ENCODE peak calls at places on chromosomes 12 and 14, in six cellular contexts. L, X, P, N, B and I are unnamed samples.

GRCh38 chr14:59427653-59428578 is 37.3 kb downstream of the GPR135 start:
- DNase-seq in L (peak; percentile 58), X (no peak), P (no peak), B (no peak), N (no peak), I (no peak)

GRCh38 chr12:52860102-52860838 is 11.5 kb upstream of the KRT78 start:
- DNase-seq in L (peak; percentile 62), N (no peak), P (no peak), X (no peak), B (no peak), I (no peak)

GRCh38 chr14:55000381-55000780 is 26.5 kb downstream of the WDHD1 start:
- DNase-seq in N (no peak), P (no peak), B (peak; percentile 21), L (peak; percentile 66), X (no peak), I (no peak)

GRCh38 chr12:126069549-126070165 is 1004.4 kb downstream of the AACS start:
- DNase-seq in X (peak; percentile 18), N (no peak), L (peak; percentile 50), B (no peak), P (peak; percentile 26), I (peak; percentile 76)

GRCh38 chr12:130838284-130838950 is 633 bp downstream of the STX2 start:
- DNase-seq in P (no peak), B (peak; percentile 11), N (no peak), L (peak; percentile 15), X (peak; percentile 25), I (no peak)

GRCh38 chr12:124518051-124518932 is 49.1 kb downstream of the NCOR2 start:
- DNase-seq in L (peak; percentile 100), X (peak; percentile 97), P (peak; percentile 98), N (peak; percentile 91), B (no peak), I (no peak)

GRCh38 chr12:4855121-4855924 is 54.4 kb upstream of the KCNA1 start:
- DNase-seq in X (peak; percentile 57), B (peak; percentile 35), N (no peak), P (peak; percentile 47), L (peak; percentile 61), I (peak; percentile 71)

GRCh38 chr14:54189358-54190354 is 207.2 kb upstream of the CDKN3 start:
- DNase-seq in L (peak; percentile 89), X (no peak), P (no peak), B (no peak), N (no peak), I (no peak)

GRCh38 chr12:24625103-24625502 is 323.8 kb downstream of the BCAT1 start:
- DNase-seq in L (no peak), P (no peak), B (no peak), X (no peak), N (no peak), I (no peak)

GRCh38 chr14:24690492-24690891 is 56.5 kb upstream of the GZMB start:
- DNase-seq in L (no peak), X (no peak), B (peak; percentile 24), N (no peak), P (no peak), I (peak; percentile 73)

GRCh38 chr14:68394719-68395117 is 398.1 kb downstream of the ZFP36L1 start:
- DNase-seq in P (no peak), X (no peak), L (no peak), B (no peak), N (peak; percentile 38), I (no peak)

GRCh38 chr14:97380539-97380941 is 583.4 kb downstream of the VRK1 start:
- DNase-seq in N (no peak), B (no peak), P (no peak), L (no peak), X (no peak), I (no peak)

GRCh38 chr12:25827141-25827540 is 131.3 kb upstream of the RASSF8 start:
- DNase-seq in N (no peak), L (no peak), P (no peak), B (no peak), X (no peak), I (no peak)
- H3K27ac ChIP-seq in N (no peak overlapping the region), L (no peak overlapping the region), P (no peak overlapping the region), B (no peak overlapping the region), X (no peak overlapping the region), I (no peak overlapping the region)

GRCh38 chr12:54390176-54390667 is 5.7 kb upstream of the ZNF385A start:
- DNase-seq in L (no peak), N (peak; percentile 50), B (no peak), P (no peak), X (no peak), I (no peak)
- H3K4me3 ChIP-seq in L (no peak overlapping the region), N (no peak overlapping the region), B (no peak overlapping the region), P (no peak overlapping the region), X (no peak overlapping the region), I (peak overlapping the region; percentile 58)

GRCh38 chr14:90553298-90553920 is 156.6 kb downstream of the CALM1 start:
- DNase-seq in L (no peak), N (no peak), P (no peak), X (no peak), B (no peak), I (no peak)

GRCh38 chr14:90555126-90556049 is 158.6 kb downstream of the CALM1 start:
- DNase-seq in P (no peak), N (no peak), B (no peak), X (no peak), L (no peak), I (no peak)

GRCh38 chr14:90552465-90553297 is 155.9 kb downstream of the CALM1 start:
- DNase-seq in X (no peak), L (no peak), P (no peak), B (no peak), N (no peak), I (no peak)

GRCh38 chr14:90553921-90554336 is 157.1 kb downstream of the CALM1 start:
- DNase-seq in L (no peak), P (no peak), B (peak; percentile 36), X (no peak), N (no peak), I (no peak)

GRCh38 chr14:90554341-90554740 is 157.5 kb downstream of the CALM1 start:
- DNase-seq in N (no peak), X (no peak), B (peak; percentile 24), L (no peak), P (no peak), I (no peak)
- H3K27ac ChIP-seq in N (no peak overlapping the region), X (peak overlapping the region; percentile 75), B (no peak overlapping the region), L (no peak overlapping the region), P (no peak overlapping the region), I (no peak overlapping the region)

GRCh38 chr14:93975791-93976476 is 436 bp downstream of the ASB2 start:
- DNase-seq in N (no peak), B (no peak), X (no peak), L (no peak), P (no peak), I (no peak)
- H3K4me3 ChIP-seq in N (peak overlapping the region; percentile 3), B (peak overlapping the region; percentile 14), X (peak overlapping the region; percentile 28), L (peak overlapping the region; percentile 38), P (no peak overlapping the region), I (no peak overlapping the region)

GRCh38 chr14:35398095-35398584 is 6.4 kb downstream of the NFKBIA start:
- DNase-seq in P (no peak), N (no peak), B (no peak), L (no peak), X (no peak), I (no peak)

GRCh38 chr14:35400707-35401421 is 3.7 kb downstream of the NFKBIA start:
- DNase-seq in N (no peak), X (peak; percentile 33), L (no peak), B (peak; percentile 49), P (no peak), I (no peak)

GRCh38 chr14:35401422-35401729 is 3.2 kb downstream of the NFKBIA start:
- DNase-seq in L (no peak), P (no peak), N (no peak), B (peak; percentile 29), X (no peak), I (no peak)

GRCh38 chr14:35401853-35402252 is 2.7 kb downstream of the NFKBIA start:
- DNase-seq in X (no peak), L (no peak), B (peak; percentile 18), P (no peak), N (no peak), I (no peak)

GRCh38 chr14:35399083-35399807 is 5.3 kb downstream of the NFKBIA start:
- DNase-seq in P (no peak), N (no peak), L (no peak), X (no peak), B (peak; percentile 15), I (no peak)
- H3K27ac ChIP-seq in P (no peak overlapping the region), N (peak overlapping the region; percentile 100), L (no peak overlapping the region), X (peak overlapping the region; percentile 99), B (no peak overlapping the region), I (no peak overlapping the region)

GRCh38 chr12:116391501-116391900 is 114.0 kb upstream of the MED13L start:
- DNase-seq in B (no peak), X (no peak), P (no peak), N (no peak), L (no peak), I (no peak)
- H3K4me3 ChIP-seq in B (no peak overlapping the region), X (no peak overlapping the region), P (no peak overlapping the region), N (no peak overlapping the region), L (no peak overlapping the region), I (no peak overlapping the region)

GRCh38 chr12:131897276-131897675 is 2.9 kb downstream of the ULK1 start:
- DNase-seq in P (no peak), N (no peak), B (no peak), X (no peak), L (no peak), I (no peak)

GRCh38 chr12:131897875-131898274 is 3.5 kb downstream of the ULK1 start:
- DNase-seq in B (no peak), L (no peak), X (no peak), N (no peak), P (no peak), I (no peak)

GRCh38 chr12:131896080-131896810 is 1.8 kb downstream of the ULK1 start:
- DNase-seq in L (peak; percentile 88), X (peak; percentile 93), B (peak; percentile 54), P (peak; percentile 98), N (peak; percentile 98), I (peak; percentile 47)

GRCh38 chr12:131895640-131896079 is 1.2 kb downstream of the ULK1 start:
- DNase-seq in P (peak; percentile 55), B (no peak), N (no peak), L (no peak), X (no peak), I (no peak)

GRCh38 chr12:131896811-131897270 is 2.4 kb downstream of the ULK1 start:
- DNase-seq in X (no peak), N (peak; percentile 68), B (no peak), L (no peak), P (no peak), I (no peak)
- H3K27ac ChIP-seq in X (peak overlapping the region; percentile 98), N (peak overlapping the region; percentile 99), B (peak overlapping the region; percentile 59), L (peak overlapping the region; percentile 91), P (peak overlapping the region; percentile 98), I (no peak overlapping the region)

GRCh38 chr12:133081408-133081806 is 684 bp downstream of the ZNF140 start:
- DNase-seq in P (no peak), B (no peak), X (peak; percentile 9), L (no peak), N (no peak), I (no peak)
- H3K4me3 ChIP-seq in P (peak overlapping the region; percentile 64), B (peak overlapping the region; percentile 69), X (peak overlapping the region; percentile 63), L (peak overlapping the region; percentile 83), N (peak overlapping the region; percentile 88), I (peak overlapping the region; percentile 82)

DNA sequence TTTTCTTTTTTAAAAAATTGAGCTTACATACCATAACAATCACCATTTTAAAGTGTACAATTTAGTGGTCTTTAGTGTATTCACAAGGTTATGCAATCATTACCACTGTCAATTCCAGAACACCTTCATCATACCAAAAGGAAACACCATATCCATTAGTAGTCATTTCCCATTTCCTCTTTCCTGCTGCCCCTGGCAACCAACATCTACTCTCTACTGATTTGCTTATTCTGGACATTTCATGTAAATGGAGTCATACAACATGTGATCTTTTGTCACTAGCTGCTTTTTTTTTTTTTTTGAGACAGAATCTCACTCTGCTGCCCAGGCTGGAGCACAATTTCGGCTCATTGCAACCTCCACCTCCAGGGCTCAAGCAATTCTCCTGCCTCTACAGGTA is 66.8 kb upstream of the CFL2 start:
- DNase-seq in X (no peak), B (no peak), P (no peak), N (no peak), L (peak; percentile 81), I (no peak)
- H3K27ac ChIP-seq in X (no peak overlapping the region), B (no peak overlapping the region), P (no peak overlapping the region), N (no peak overlapping the region), L (peak overlapping the region; percentile 71), I (no peak overlapping the region)